ENCODE peak calls at places on chromosome 11, in nine cellular contexts. T, F, E, Z, M, D, G, L and A are unnamed samples.

GRCh38 chr11:66607126-66607834 is 9.2 kb upstream of the RBM14 start:
- DNase-seq in T (no peak), F (peak; percentile 86), E (peak; percentile 79), Z (no peak), M (no peak), D (no peak), G (peak; percentile 55), L (peak; percentile 73), A (peak; percentile 51)

GRCh38 chr11:129657866-129658557 is 157.6 kb upstream of the TMEM45B start:
- DNase-seq in T (no peak), F (no peak), E (no peak), Z (no peak), M (no peak), D (peak; percentile 34), G (no peak), L (no peak), A (no peak)

GRCh38 chr11:8033312-8033715 is 46.2 kb downstream of the EIF3F start:
- DNase-seq in T (peak; percentile 73), F (peak; percentile 92), E (peak; percentile 81), Z (peak; percentile 88), M (no peak), D (peak; percentile 94), G (peak; percentile 58), L (peak; percentile 80), A (peak; percentile 78)

GRCh38 chr11:95065336-95065735 is 1.4 kb upstream of the SRSF8 start:
- DNase-seq in T (no peak), F (no peak), E (no peak), Z (no peak), M (no peak), D (peak; percentile 28), G (no peak), L (no peak), A (no peak)

GRCh38 chr11:130344846-130345245 is 30.1 kb upstream of the ZBTB44 start:
- DNase-seq in T (no peak), F (no peak), E (no peak), Z (no peak), M (no peak), D (no peak), G (no peak), L (no peak), A (no peak)

GRCh38 chr11:12963789-12964536 is 45.2 kb upstream of the RASSF10 start:
- DNase-seq in T (peak; percentile 78), F (peak; percentile 49), E (peak; percentile 56), Z (peak; percentile 92), M (peak; percentile 44), D (peak; percentile 92), G (peak; percentile 70), L (peak; percentile 80), A (peak; percentile 52)

GRCh38 chr11:17171342-17171741 is 36.4 kb downstream of the PIK3C2A start:
- DNase-seq in T (no peak), F (no peak), E (no peak), Z (no peak), M (no peak), D (no peak), G (no peak), L (no peak), A (no peak)

GRCh38 chr11:29119116-29119515 is 897.7 kb downstream of the KCNA4 start:
- DNase-seq in T (no peak), F (no peak), E (no peak), Z (no peak), M (no peak), D (no peak), G (no peak), L (no peak), A (no peak)

DNA sequence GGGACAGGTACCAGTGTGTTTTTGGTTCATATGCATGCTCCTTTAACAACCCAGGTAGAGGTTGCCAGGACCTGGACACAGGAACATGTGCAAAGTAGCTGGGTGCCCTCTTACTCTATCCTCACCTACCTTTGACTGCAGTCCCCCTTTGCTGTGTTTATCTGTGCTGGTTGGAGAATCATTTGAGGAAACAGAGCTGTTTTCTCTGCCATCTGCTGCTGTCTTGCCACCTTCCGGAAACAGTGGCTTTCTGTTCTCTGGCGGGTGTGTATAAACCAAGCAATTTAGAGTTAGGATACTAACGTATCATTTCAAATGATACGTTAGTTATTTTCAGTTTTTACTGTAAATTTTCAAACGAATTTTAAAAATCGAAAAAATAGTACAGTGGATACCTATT is 171.9 kb upstream of the TTC12 start:
- DNase-seq in T (no peak), F (no peak), E (no peak), Z (no peak), M (no peak), D (no peak), G (no peak), L (no peak), A (no peak)
- H3K4me1 ChIP-seq in T (peaks cover 8% of the 10 kb centered on the region), F (peaks cover 2% of the 10 kb centered on the region), E (no peaks in the 10 kb centered on the region), Z (no peaks in the 10 kb centered on the region), M (no peaks in the 10 kb centered on the region), D (peaks cover 12% of the 10 kb centered on the region), G (no peaks in the 10 kb centered on the region), L (no peaks in the 10 kb centered on the region), A (peaks cover 5% of the 10 kb centered on the region)

DNA sequence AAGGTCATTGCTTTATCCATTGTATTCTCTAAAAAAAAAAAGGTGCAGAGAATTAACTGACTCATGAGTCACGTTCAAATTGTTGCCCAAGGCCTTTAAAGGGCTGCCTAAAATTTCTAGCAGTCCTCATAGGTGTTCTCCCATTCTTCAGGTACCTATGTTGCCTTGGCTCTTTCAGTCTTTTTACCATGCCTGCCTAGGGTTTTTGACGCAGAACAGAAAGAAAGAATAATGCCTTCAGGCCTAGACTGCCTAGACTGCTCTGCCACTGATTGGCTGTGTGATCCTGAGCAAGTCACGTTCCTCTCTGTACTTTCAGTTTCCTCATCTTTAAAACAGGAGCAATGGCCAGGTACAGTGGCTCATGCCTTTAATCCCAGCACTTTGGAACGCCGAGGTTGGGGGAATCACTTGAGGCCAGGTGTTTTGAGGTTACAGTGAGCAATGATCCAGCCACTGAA is 21.5 kb downstream of the CTSC start:
- DNase-seq in T (no peak), F (no peak), E (no peak), Z (no peak), M (no peak), D (no peak), G (no peak), L (no peak), A (no peak)
- H3K4me1 ChIP-seq in T (no peaks in the 10 kb centered on the region), F (peaks cover 6% of the 10 kb centered on the region), E (no peaks in the 10 kb centered on the region), Z (peaks cover 4% of the 10 kb centered on the region), M (no peaks in the 10 kb centered on the region), D (no peaks in the 10 kb centered on the region), G (peaks cover 7% of the 10 kb centered on the region), L (peaks cover 17% of the 10 kb centered on the region), A (no peaks in the 10 kb centered on the region)

GRCh38 chr11:61083601-61084147 is 18.6 kb upstream of the CD5 start:
- DNase-seq in T (no peak), F (no peak), E (no peak), Z (no peak), M (peak; percentile 38), D (no peak), G (no peak), L (no peak), A (no peak)
- H3K4me1 ChIP-seq in T (no peaks in the 10 kb centered on the region), F (no peaks in the 10 kb centered on the region), E (no peaks in the 10 kb centered on the region), Z (no peaks in the 10 kb centered on the region), M (peaks cover 52% of the 10 kb centered on the region), D (no peaks in the 10 kb centered on the region), G (no peaks in the 10 kb centered on the region), L (no peaks in the 10 kb centered on the region), A (no peaks in the 10 kb centered on the region)

DNA sequence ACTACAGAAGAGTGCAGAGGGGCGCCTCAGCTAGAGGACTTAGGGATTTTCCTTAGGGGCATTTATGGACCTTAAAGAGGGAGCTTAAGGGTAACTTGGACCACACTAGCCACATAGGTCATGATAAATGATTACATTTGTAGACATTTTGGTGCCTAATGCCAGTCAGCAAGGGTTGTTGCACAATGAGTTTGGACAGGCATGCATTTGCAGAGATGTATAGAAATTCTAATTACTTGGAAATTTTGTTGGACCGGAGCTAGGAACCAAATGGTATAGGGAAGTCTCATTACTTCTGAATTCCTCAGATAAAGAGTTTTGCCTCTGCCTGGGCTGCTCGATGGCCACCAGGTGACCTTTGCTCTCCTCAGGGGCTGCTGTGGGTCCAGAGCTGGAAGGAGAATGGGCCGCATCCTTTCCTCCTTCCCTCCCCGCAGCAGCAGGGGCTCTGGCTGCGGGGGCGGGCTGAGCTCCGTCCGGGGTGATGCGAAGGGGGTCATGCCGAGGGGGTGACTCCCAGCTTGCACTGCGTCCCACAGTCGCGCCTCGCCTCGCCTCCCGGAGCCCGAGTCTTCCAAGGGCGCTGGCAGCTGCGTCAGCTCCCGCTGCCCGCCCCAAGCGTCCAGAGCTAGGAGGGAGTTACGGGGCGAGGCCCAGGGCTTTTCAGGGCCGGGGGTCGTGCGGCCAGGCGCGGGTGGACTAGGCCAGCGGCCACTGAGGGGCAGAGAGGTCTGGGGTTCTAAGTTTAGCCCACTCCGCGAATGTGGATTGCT is 20.2 kb upstream of the MALAT1 start:
- DNase-seq in T (no peak), F (peak; percentile 91), E (peak; percentile 76), Z (no peak), M (no peak), D (no peak), G (no peak), L (peak; percentile 55), A (peak; percentile 70)
- H3K4me1 ChIP-seq in T (peaks cover 20% of the 10 kb centered on the region), F (peaks cover 12% of the 10 kb centered on the region), E (peaks cover 52% of the 10 kb centered on the region), Z (no peaks in the 10 kb centered on the region), M (peaks cover 8% of the 10 kb centered on the region), D (peaks cover 8% of the 10 kb centered on the region), G (peaks cover 72% of the 10 kb centered on the region), L (peaks cover 40% of the 10 kb centered on the region), A (peaks cover 66% of the 10 kb centered on the region)

GRCh38 chr11:48050304-48050703 is 69.9 kb downstream of the PTPRJ start:
- DNase-seq in T (no peak), F (no peak), E (no peak), Z (no peak), M (no peak), D (no peak), G (no peak), L (no peak), A (no peak)
- H3K4me1 ChIP-seq in T (peaks cover 15% of the 10 kb centered on the region), F (no peaks in the 10 kb centered on the region), E (no peaks in the 10 kb centered on the region), Z (peaks cover 18% of the 10 kb centered on the region), M (peaks cover 36% of the 10 kb centered on the region), D (no peaks in the 10 kb centered on the region), G (peaks cover 71% of the 10 kb centered on the region), L (peaks cover 26% of the 10 kb centered on the region), A (peaks cover 22% of the 10 kb centered on the region)